ENCODE peak calls at places on chromosome 2, in ten cellular contexts. One of them, this sample, is unnamed.

GRCh38 chr2:38245114-38245641 is 131.9 kb downstream of the ATL2 start:
- DNase-seq in T1000: no peak
- DNase-seq in RWPE2: no peak
- DNase-seq in A549: no peak
- DNase-seq in M059J: peak
- DNase-seq in ovary: no peak
- DNase-seq in hypothalamus: no peak
- DNase-seq in neural crest cell: no peak
- DNase-seq in kidney: no peak
- DNase-seq in HL-60: no peak
- DNase-seq in this sample: no peak

GRCh38 chr2:167689444-167689843 is 558.0 kb downstream of the STK39 start:
- DNase-seq in HL-60: no peak
- DNase-seq in A549: peak
- DNase-seq in ovary: no peak
- DNase-seq in neural crest cell: no peak
- DNase-seq in M059J: peak
- DNase-seq in T1000: no peak
- DNase-seq in RWPE2: no peak
- DNase-seq in kidney: no peak
- DNase-seq in hypothalamus: no peak
- DNase-seq in this sample: no peak

GRCh38 chr2:60992985-60993392 is 24.5 kb upstream of the PEX13 start:
- DNase-seq in T1000: no peak
- DNase-seq in kidney: peak
- DNase-seq in hypothalamus: no peak
- DNase-seq in A549: no peak
- DNase-seq in HL-60: peak
- DNase-seq in M059J: no peak
- DNase-seq in neural crest cell: no peak
- DNase-seq in RWPE2: no peak
- DNase-seq in ovary: no peak
- DNase-seq in this sample: peak

GRCh38 chr2:36574560-36574959 is 23.4 kb downstream of the FEZ2 start:
- DNase-seq in ovary: no peak
- DNase-seq in hypothalamus: no peak
- DNase-seq in T1000: no peak
- DNase-seq in RWPE2: no peak
- DNase-seq in neural crest cell: no peak
- DNase-seq in kidney: no peak
- DNase-seq in M059J: no peak
- DNase-seq in A549: no peak
- DNase-seq in HL-60: no peak
- DNase-seq in this sample: no peak

GRCh38 chr2:132503621-132504200 is 87.1 kb downstream of the GPR39 start:
- DNase-seq in M059J: peak
- DNase-seq in A549: peak
- DNase-seq in ovary: no peak
- DNase-seq in hypothalamus: no peak
- DNase-seq in HL-60: no peak
- DNase-seq in kidney: no peak
- DNase-seq in neural crest cell: no peak
- DNase-seq in T1000: peak
- DNase-seq in RWPE2: no peak
- DNase-seq in this sample: no peak

GRCh38 chr2:169478745-169479256 is 493 bp upstream of the BBS5 start:
- DNase-seq in T1000: no peak
- DNase-seq in hypothalamus: no peak
- DNase-seq in RWPE2: no peak
- DNase-seq in A549: no peak
- DNase-seq in kidney: no peak
- DNase-seq in M059J: no peak
- DNase-seq in HL-60: no peak
- DNase-seq in ovary: no peak
- DNase-seq in neural crest cell: no peak
- DNase-seq in this sample: no peak

GRCh38 chr2:96241901-96242611 is 23.7 kb downstream of the TMEM127 start:
- DNase-seq in kidney: peak
- DNase-seq in T1000: no peak
- DNase-seq in ovary: no peak
- DNase-seq in RWPE2: no peak
- DNase-seq in M059J: peak
- DNase-seq in A549: no peak
- DNase-seq in neural crest cell: no peak
- DNase-seq in HL-60: peak
- DNase-seq in hypothalamus: no peak
- DNase-seq in this sample: peak

GRCh38 chr2:24124003-24124585 is 825 bp downstream of the FAM228B start:
- DNase-seq in hypothalamus: no peak
- DNase-seq in HL-60: no peak
- DNase-seq in kidney: no peak
- DNase-seq in neural crest cell: no peak
- DNase-seq in RWPE2: no peak
- DNase-seq in M059J: peak
- DNase-seq in A549: peak
- DNase-seq in ovary: no peak
- DNase-seq in T1000: no peak
- DNase-seq in this sample: no peak

GRCh38 chr2:4272261-4272858 is 569.0 kb downstream of the DCDC2C start:
- DNase-seq in HL-60: no peak
- DNase-seq in kidney: no peak
- DNase-seq in M059J: no peak
- DNase-seq in hypothalamus: no peak
- DNase-seq in RWPE2: no peak
- DNase-seq in T1000: no peak
- DNase-seq in A549: no peak
- DNase-seq in neural crest cell: no peak
- DNase-seq in ovary: no peak
- DNase-seq in this sample: no peak

GRCh38 chr2:205439621-205440020 is 242.7 kb upstream of the NRP2 start:
- DNase-seq in M059J: no peak
- DNase-seq in A549: no peak
- DNase-seq in kidney: no peak
- DNase-seq in T1000: no peak
- DNase-seq in neural crest cell: no peak
- DNase-seq in hypothalamus: no peak
- DNase-seq in HL-60: no peak
- DNase-seq in ovary: no peak
- DNase-seq in RWPE2: no peak
- DNase-seq in this sample: no peak

GRCh38 chr2:32484907-32485306 is 128.1 kb downstream of the BIRC6 start:
- DNase-seq in ovary: no peak
- DNase-seq in A549: peak
- DNase-seq in hypothalamus: no peak
- DNase-seq in M059J: peak
- DNase-seq in kidney: no peak
- DNase-seq in neural crest cell: no peak
- DNase-seq in RWPE2: no peak
- DNase-seq in HL-60: peak
- DNase-seq in T1000: peak
- DNase-seq in this sample: no peak

GRCh38 chr2:135667045-135667444 is 74.6 kb upstream of the UBXN4 start:
- DNase-seq in kidney: no peak
- DNase-seq in ovary: no peak
- DNase-seq in neural crest cell: no peak
- DNase-seq in HL-60: no peak
- DNase-seq in RWPE2: no peak
- DNase-seq in M059J: no peak
- DNase-seq in T1000: no peak
- DNase-seq in A549: no peak
- DNase-seq in hypothalamus: no peak
- DNase-seq in this sample: peak

GRCh38 chr2:61626827-61627226 is 88.7 kb upstream of the XPO1 start:
- DNase-seq in RWPE2: no peak
- DNase-seq in A549: no peak
- DNase-seq in kidney: no peak
- DNase-seq in hypothalamus: no peak
- DNase-seq in M059J: no peak
- DNase-seq in ovary: no peak
- DNase-seq in T1000: no peak
- DNase-seq in HL-60: no peak
- DNase-seq in neural crest cell: no peak
- DNase-seq in this sample: no peak

GRCh38 chr2:170509460-170510193 is 205.5 kb upstream of the SP5 start:
- DNase-seq in T1000: no peak
- DNase-seq in A549: no peak
- DNase-seq in M059J: peak
- DNase-seq in hypothalamus: no peak
- DNase-seq in kidney: no peak
- DNase-seq in ovary: no peak
- DNase-seq in HL-60: no peak
- DNase-seq in neural crest cell: no peak
- DNase-seq in RWPE2: no peak
- DNase-seq in this sample: no peak

GRCh38 chr2:216539791-216540241 is 41.2 kb downstream of the RPL37A start:
- DNase-seq in ovary: peak
- DNase-seq in M059J: peak
- DNase-seq in T1000: peak
- DNase-seq in kidney: peak
- DNase-seq in hypothalamus: no peak
- DNase-seq in neural crest cell: no peak
- DNase-seq in HL-60: no peak
- DNase-seq in RWPE2: peak
- DNase-seq in A549: peak
- DNase-seq in this sample: no peak

GRCh38 chr2:160033732-160034392 is 28.6 kb downstream of the PLA2R1 start:
- DNase-seq in neural crest cell: no peak
- DNase-seq in kidney: no peak
- DNase-seq in HL-60: no peak
- DNase-seq in hypothalamus: no peak
- DNase-seq in RWPE2: no peak
- DNase-seq in A549: peak
- DNase-seq in M059J: peak
- DNase-seq in T1000: no peak
- DNase-seq in ovary: no peak
- DNase-seq in this sample: no peak

GRCh38 chr2:95020275-95021014 is 5.1 kb upstream of the MAL start:
- DNase-seq in M059J: no peak
- DNase-seq in kidney: no peak
- DNase-seq in hypothalamus: no peak
- DNase-seq in HL-60: no peak
- DNase-seq in neural crest cell: no peak
- DNase-seq in ovary: no peak
- DNase-seq in RWPE2: no peak
- DNase-seq in A549: no peak
- DNase-seq in T1000: no peak
- DNase-seq in this sample: no peak

GRCh38 chr2:130389783-130390182 is 33.9 kb downstream of the PTPN18 start:
- DNase-seq in HL-60: no peak
- DNase-seq in neural crest cell: no peak
- DNase-seq in M059J: no peak
- DNase-seq in RWPE2: no peak
- DNase-seq in hypothalamus: no peak
- DNase-seq in A549: no peak
- DNase-seq in T1000: no peak
- DNase-seq in kidney: peak
- DNase-seq in ovary: no peak
- DNase-seq in this sample: no peak

GRCh38 chr2:20203521-20204225 is 21.3 kb downstream of the SDC1 start:
- DNase-seq in neural crest cell: no peak
- DNase-seq in T1000: no peak
- DNase-seq in HL-60: no peak
- DNase-seq in kidney: no peak
- DNase-seq in M059J: no peak
- DNase-seq in RWPE2: no peak
- DNase-seq in hypothalamus: no peak
- DNase-seq in ovary: no peak
- DNase-seq in A549: no peak
- DNase-seq in this sample: no peak

GRCh38 chr2:45721150-45721549 is 69.7 kb downstream of the PRKCE start:
- DNase-seq in A549: no peak
- DNase-seq in RWPE2: no peak
- DNase-seq in HL-60: no peak
- DNase-seq in hypothalamus: no peak
- DNase-seq in ovary: no peak
- DNase-seq in M059J: no peak
- DNase-seq in kidney: no peak
- DNase-seq in T1000: no peak
- DNase-seq in neural crest cell: no peak
- DNase-seq in this sample: no peak

GRCh38 chr2:227127236-227127635 is 36.8 kb downstream of the COL4A4 start:
- DNase-seq in T1000: no peak
- DNase-seq in A549: no peak
- DNase-seq in neural crest cell: no peak
- DNase-seq in M059J: no peak
- DNase-seq in hypothalamus: no peak
- DNase-seq in kidney: no peak
- DNase-seq in RWPE2: no peak
- DNase-seq in ovary: no peak
- DNase-seq in HL-60: no peak
- DNase-seq in this sample: no peak

GRCh38 chr2:240780023-240780831 is 39.8 kb downstream of the KIF1A start:
- DNase-seq in ovary: peak
- DNase-seq in neural crest cell: no peak
- DNase-seq in RWPE2: no peak
- DNase-seq in A549: no peak
- DNase-seq in kidney: peak
- DNase-seq in hypothalamus: no peak
- DNase-seq in T1000: no peak
- DNase-seq in HL-60: no peak
- DNase-seq in M059J: no peak
- DNase-seq in this sample: no peak

GRCh38 chr2:30722936-30723725 is 84.1 kb downstream of the CAPN13 start:
- DNase-seq in hypothalamus: no peak
- DNase-seq in T1000: no peak
- DNase-seq in ovary: no peak
- DNase-seq in HL-60: no peak
- DNase-seq in RWPE2: no peak
- DNase-seq in M059J: no peak
- DNase-seq in kidney: no peak
- DNase-seq in neural crest cell: no peak
- DNase-seq in A549: no peak
- DNase-seq in this sample: no peak

GRCh38 chr2:121944072-121944829 is 188.8 kb downstream of the TSN start:
- DNase-seq in RWPE2: no peak
- DNase-seq in ovary: no peak
- DNase-seq in M059J: peak
- DNase-seq in hypothalamus: no peak
- DNase-seq in T1000: peak
- DNase-seq in kidney: no peak
- DNase-seq in neural crest cell: no peak
- DNase-seq in HL-60: peak
- DNase-seq in A549: peak
- DNase-seq in this sample: peak

GRCh38 chr2:150296795-150297546 is 190.5 kb downstream of the RND3 start:
- DNase-seq in T1000: no peak
- DNase-seq in RWPE2: no peak
- DNase-seq in hypothalamus: no peak
- DNase-seq in HL-60: no peak
- DNase-seq in ovary: no peak
- DNase-seq in kidney: no peak
- DNase-seq in A549: peak
- DNase-seq in M059J: peak
- DNase-seq in neural crest cell: no peak
- DNase-seq in this sample: peak

GRCh38 chr2:36562973-36563532 is 34.9 kb downstream of the FEZ2 start:
- DNase-seq in ovary: no peak
- DNase-seq in kidney: no peak
- DNase-seq in T1000: no peak
- DNase-seq in RWPE2: no peak
- DNase-seq in neural crest cell: no peak
- DNase-seq in M059J: peak
- DNase-seq in hypothalamus: no peak
- DNase-seq in A549: no peak
- DNase-seq in HL-60: no peak
- DNase-seq in this sample: peak

GRCh38 chr2:127313359-127313758 is 19.4 kb upstream of the ERCC3 start:
- DNase-seq in hypothalamus: no peak
- DNase-seq in RWPE2: no peak
- DNase-seq in T1000: no peak
- DNase-seq in M059J: no peak
- DNase-seq in A549: no peak
- DNase-seq in neural crest cell: no peak
- DNase-seq in HL-60: no peak
- DNase-seq in ovary: no peak
- DNase-seq in kidney: no peak
- DNase-seq in this sample: no peak

GRCh38 chr2:46548103-46548486 is 68.7 kb downstream of the TMEM247 start:
- DNase-seq in M059J: no peak
- DNase-seq in hypothalamus: no peak
- DNase-seq in HL-60: peak
- DNase-seq in kidney: no peak
- DNase-seq in neural crest cell: no peak
- DNase-seq in A549: no peak
- DNase-seq in T1000: no peak
- DNase-seq in ovary: no peak
- DNase-seq in RWPE2: no peak
- DNase-seq in this sample: peak

This sample was measured in pons.